ENCODE peak calls at places on chromosomes 2 and 18, in eight cellular contexts. O, H, P, E, G, S, D and W are unnamed samples.

GRCh38 chr2:85174943-85175342 is 41.8 kb downstream of the TCF7L1 start:
- DNase-seq in O (no peak), H (no peak), P (no peak), E (no peak), G (no peak), S (no peak), D (no peak), W (no peak)

GRCh38 chr2:45397292-45397691 is 213.8 kb downstream of the SRBD1 start:
- DNase-seq in O (no peak), H (no peak), P (no peak), E (no peak), G (no peak), S (no peak), D (no peak), W (no peak)

GRCh38 chr2:176152350-176153181 is 1.2 kb downstream of the HOXD4 start:
- DNase-seq in O (no peak), H (peak; percentile 56), P (no peak), E (no peak), G (no peak), S (no peak), D (no peak), W (no peak)

GRCh38 chr2:125652260-125652659 is 1003.7 kb upstream of the GYPC start:
- DNase-seq in O (no peak), H (no peak), P (no peak), E (no peak), G (no peak), S (no peak), D (no peak), W (no peak)

GRCh38 chr18:40016405-40016804 is 1938.6 kb upstream of the PIK3C3 start:
- DNase-seq in O (no peak), H (no peak), P (no peak), E (no peak), G (no peak), S (no peak), D (no peak), W (no peak)

GRCh38 chr2:230895536-230896345 is 29.3 kb downstream of the GPR55 start:
- DNase-seq in O (no peak), H (peak; percentile 31), P (no peak), E (no peak), G (no peak), S (no peak), D (no peak), W (no peak)

GRCh38 chr2:230942920-230943896 is 18.2 kb upstream of the GPR55 start:
- DNase-seq in O (no peak), H (peak; percentile 38), P (no peak), E (no peak), G (no peak), S (no peak), D (peak; percentile 46), W (no peak)

GRCh38 chr2:66170681-66171234 is 264.2 kb upstream of the MEIS1 start:
- DNase-seq in O (no peak), H (no peak), P (no peak), E (no peak), G (no peak), S (peak; percentile 4), D (no peak), W (no peak)

GRCh38 chr2:36562245-36562644 is 35.7 kb downstream of the FEZ2 start:
- DNase-seq in O (no peak), H (no peak), P (no peak), E (no peak), G (no peak), S (peak; percentile 83), D (peak; percentile 73), W (peak; percentile 36)

GRCh38 chr18:21997207-21998143 is 171.9 kb upstream of the GATA6 start:
- DNase-seq in O (no peak), H (peak; percentile 67), P (no peak), E (no peak), G (peak; percentile 55), S (peak; percentile 50), D (peak; percentile 74), W (no peak)

GRCh38 chr2:198173242-198173641 is 368.8 kb downstream of the PLCL1 start:
- DNase-seq in O (no peak), H (no peak), P (no peak), E (no peak), G (no peak), S (no peak), D (peak; percentile 7), W (no peak)

GRCh38 chr18:39751161-39751560 is 2185.6 kb upstream of the CELF4 start:
- DNase-seq in O (no peak), H (no peak), P (no peak), E (no peak), G (no peak), S (no peak), D (peak; percentile 66), W (no peak)

GRCh38 chr2:157055660-157056199 is 201.8 kb upstream of the GALNT5 start:
- DNase-seq in O (no peak), H (no peak), P (no peak), E (no peak), G (no peak), S (peak; percentile 58), D (peak; percentile 66), W (no peak)

DNA sequence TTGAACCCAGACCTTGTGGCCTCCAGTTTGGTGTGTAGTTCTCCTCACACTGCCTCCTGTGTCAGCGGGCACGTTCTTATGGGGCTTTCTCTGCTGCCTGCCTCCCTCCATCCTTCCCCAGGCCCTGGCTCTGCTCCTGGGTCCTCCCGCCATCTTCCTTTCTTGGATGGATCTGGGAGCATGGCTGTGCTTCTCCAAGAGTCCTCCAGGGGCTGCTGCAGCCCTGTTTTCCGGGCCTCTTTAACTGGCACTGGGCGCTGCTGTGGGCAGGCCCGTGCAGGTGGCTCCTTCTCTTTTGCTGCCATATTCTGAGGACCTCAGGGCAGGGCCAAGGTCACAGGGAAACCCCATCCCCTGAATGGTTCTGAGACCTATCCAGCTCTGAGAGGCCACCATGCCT is 17.8 kb downstream of the THNSL2 start:
- DNase-seq in O (no peak), H (peak; percentile 83), P (no peak), E (no peak), G (no peak), S (peak; percentile 31), D (no peak), W (no peak)
- TF ChIP-seq CTCF in O (no peak), H (peak; percentile 76), P (no peak), E (no peak), G (no peak), S (peak; percentile 38), D (peak; percentile 9), W (no peak)

GRCh38 chr2:3578987-3579386 is 3.9 kb downstream of the RPS7 start:
- DNase-seq in O (no peak), H (no peak), P (no peak), E (no peak), G (no peak), S (no peak), D (no peak), W (no peak)

GRCh38 chr2:3575534-3576324 is 669 bp downstream of the RPS7 start:
- DNase-seq in O (no peak), H (no peak), P (peak; percentile 10), E (no peak), G (peak; percentile 28), S (no peak), D (peak; percentile 27), W (no peak)

GRCh38 chr2:3572620-3573019 is 2.4 kb upstream of the RPS7 start:
- DNase-seq in O (no peak), H (no peak), P (no peak), E (no peak), G (no peak), S (no peak), D (no peak), W (no peak)

GRCh38 chr2:3571284-3571683 is 3.8 kb upstream of the RPS7 start:
- DNase-seq in O (no peak), H (no peak), P (no peak), E (no peak), G (no peak), S (no peak), D (no peak), W (no peak)

GRCh38 chr2:3574155-3574554 is 905 bp upstream of the RPS7 start:
- DNase-seq in O (no peak), H (no peak), P (no peak), E (no peak), G (no peak), S (no peak), D (no peak), W (no peak)
- H3K27ac ChIP-seq in O (no peak overlapping the region), H (no peak overlapping the region), P (no peak overlapping the region), E (no peak overlapping the region), G (no peak overlapping the region), S (no peak overlapping the region), D (no peak overlapping the region), W (no peak overlapping the region)

DNA sequence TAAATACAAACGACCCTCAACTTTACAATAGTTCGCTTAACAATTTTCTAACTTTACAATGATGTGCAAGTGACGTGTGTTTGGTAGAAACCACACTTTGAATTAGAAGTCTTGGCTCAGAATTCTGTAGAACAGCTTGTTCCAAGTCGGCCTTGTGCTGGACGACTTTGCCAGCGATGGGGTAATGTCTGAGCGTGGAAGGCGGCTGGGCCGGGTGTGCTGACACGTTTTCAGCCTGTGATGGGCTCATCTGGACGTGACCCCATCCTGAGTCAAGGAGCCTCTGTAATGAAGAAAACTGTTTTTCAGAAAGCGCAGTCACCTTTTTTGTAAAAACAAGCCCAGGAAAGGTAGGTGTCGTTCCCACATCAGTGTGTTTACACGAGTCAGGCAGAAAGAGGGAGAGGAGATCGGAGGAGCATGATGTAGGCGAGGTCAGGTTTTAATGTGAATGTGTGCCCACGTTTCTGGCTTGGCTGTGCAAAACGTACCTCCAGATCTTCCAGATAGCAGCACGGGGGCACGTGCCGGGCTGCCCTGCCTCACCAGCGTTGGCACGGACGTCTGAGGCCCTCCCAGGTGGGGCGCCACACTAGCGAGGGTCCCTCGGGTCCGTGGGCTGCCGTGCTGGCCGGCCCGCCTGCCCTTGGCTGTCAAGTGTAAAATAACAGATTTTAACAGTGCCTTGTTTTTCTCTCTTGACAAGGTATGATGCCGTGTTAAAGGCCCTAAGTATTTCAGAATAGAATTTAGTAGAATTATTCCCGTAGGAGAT is 54.6 kb downstream of the CTDP1 start:
- DNase-seq in O (no peak), H (no peak), P (no peak), E (peak; percentile 80), G (no peak), S (no peak), D (no peak), W (no peak)
- H3K9me3 ChIP-seq in O (no peaks in the 10 kb centered on the region), H (peaks cover 22% of the 10 kb centered on the region), P (peaks cover 5% of the 10 kb centered on the region), E (peaks cover 6% of the 10 kb centered on the region), G (no peaks in the 10 kb centered on the region), S (no peaks in the 10 kb centered on the region), D (no peaks in the 10 kb centered on the region), W (peaks cover 87% of the 10 kb centered on the region)

GRCh38 chr18:68662779-68663178 is 52.1 kb downstream of the TMX3 start:
- DNase-seq in O (no peak), H (no peak), P (no peak), E (no peak), G (no peak), S (peak; percentile 51), D (peak; percentile 31), W (no peak)

GRCh38 chr18:68666316-68666715 is 48.6 kb downstream of the TMX3 start:
- DNase-seq in O (no peak), H (no peak), P (no peak), E (no peak), G (no peak), S (no peak), D (peak; percentile 37), W (no peak)

GRCh38 chr18:68665623-68666022 is 49.3 kb downstream of the TMX3 start:
- DNase-seq in O (no peak), H (no peak), P (no peak), E (no peak), G (no peak), S (no peak), D (no peak), W (no peak)

GRCh38 chr18:68660355-68661183 is 54.3 kb downstream of the TMX3 start:
- DNase-seq in O (no peak), H (no peak), P (no peak), E (no peak), G (no peak), S (peak; percentile 69), D (peak; percentile 73), W (no peak)
- TF ChIP-seq CTCF in O (peak; percentile 57), H (peak; percentile 88), P (peak; percentile 64), E (peak; percentile 21), G (no peak), S (peak; percentile 79), D (peak; percentile 51), W (peak; percentile 57)